ENCODE peak calls at places on chromosomes 2 and 18, in eight cellular contexts. One of them, this sample, is unnamed.

GRCh38 chr18:67634631-67635338 is 118.3 kb upstream of the DSEL start:
- DNase-seq in ovary: no peak
- DNase-seq in IMR-90: no peak
- DNase-seq in Panc1: no peak
- DNase-seq in gastrocnemius medialis: no peak
- DNase-seq in adrenal gland: no peak
- DNase-seq in CD8-positive, alpha-beta memory T cell: no peak
- DNase-seq in cardiac muscle cell: peak; percentile 9
- DNase-seq in this sample: no peak

GRCh38 chr2:206324869-206325268 is 50.4 kb downstream of the ZDBF2 start:
- DNase-seq in ovary: no peak
- DNase-seq in IMR-90: no peak
- DNase-seq in Panc1: no peak
- DNase-seq in gastrocnemius medialis: peak; percentile 13
- DNase-seq in adrenal gland: no peak
- DNase-seq in CD8-positive, alpha-beta memory T cell: no peak
- DNase-seq in cardiac muscle cell: no peak
- DNase-seq in this sample: no peak

GRCh38 chr2:184765048-184765881 is 166.9 kb downstream of the ZNF804A start:
- DNase-seq in ovary: no peak
- DNase-seq in IMR-90: no peak
- DNase-seq in Panc1: no peak
- DNase-seq in gastrocnemius medialis: no peak
- DNase-seq in adrenal gland: no peak
- DNase-seq in CD8-positive, alpha-beta memory T cell: no peak
- DNase-seq in cardiac muscle cell: no peak
- DNase-seq in this sample: no peak

GRCh38 chr2:58508021-58508420 is 266.9 kb upstream of the FANCL start:
- DNase-seq in ovary: no peak
- DNase-seq in IMR-90: no peak
- DNase-seq in Panc1: no peak
- DNase-seq in gastrocnemius medialis: no peak
- DNase-seq in adrenal gland: no peak
- DNase-seq in CD8-positive, alpha-beta memory T cell: no peak
- DNase-seq in cardiac muscle cell: no peak
- DNase-seq in this sample: no peak

GRCh38 chr2:109736177-109736827 is 57.8 kb upstream of the RGPD5 start:
- DNase-seq in ovary: peak; percentile 55
- DNase-seq in IMR-90: peak; percentile 65
- DNase-seq in Panc1: no peak
- DNase-seq in gastrocnemius medialis: peak; percentile 51
- DNase-seq in adrenal gland: peak; percentile 50
- DNase-seq in CD8-positive, alpha-beta memory T cell: no peak
- DNase-seq in cardiac muscle cell: peak; percentile 82
- DNase-seq in this sample: peak; percentile 79

GRCh38 chr18:47800756-47801155 is 129.7 kb downstream of the SMAD2 start:
- DNase-seq in ovary: no peak
- DNase-seq in IMR-90: no peak
- DNase-seq in Panc1: no peak
- DNase-seq in gastrocnemius medialis: no peak
- DNase-seq in adrenal gland: no peak
- DNase-seq in CD8-positive, alpha-beta memory T cell: no peak
- DNase-seq in cardiac muscle cell: no peak
- DNase-seq in this sample: no peak

GRCh38 chr2:33272001-33272400 is 204.4 kb upstream of the RASGRP3 start:
- DNase-seq in ovary: no peak
- DNase-seq in IMR-90: peak; percentile 56
- DNase-seq in Panc1: no peak
- DNase-seq in gastrocnemius medialis: no peak
- DNase-seq in adrenal gland: no peak
- DNase-seq in CD8-positive, alpha-beta memory T cell: peak; percentile 42
- DNase-seq in cardiac muscle cell: no peak
- DNase-seq in this sample: no peak

GRCh38 chr2:75698928-75699327 is 11.8 kb downstream of the GCFC2 start:
- DNase-seq in ovary: no peak
- DNase-seq in IMR-90: peak; percentile 38
- DNase-seq in Panc1: no peak
- DNase-seq in gastrocnemius medialis: no peak
- DNase-seq in adrenal gland: no peak
- DNase-seq in CD8-positive, alpha-beta memory T cell: no peak
- DNase-seq in cardiac muscle cell: no peak
- DNase-seq in this sample: no peak

GRCh38 chr2:158100411-158100810 is 1.3 kb upstream of the UPP2 start:
- DNase-seq in ovary: no peak
- DNase-seq in IMR-90: no peak
- DNase-seq in Panc1: no peak
- DNase-seq in gastrocnemius medialis: no peak
- DNase-seq in adrenal gland: no peak
- DNase-seq in CD8-positive, alpha-beta memory T cell: no peak
- DNase-seq in cardiac muscle cell: no peak
- DNase-seq in this sample: no peak

GRCh38 chr2:68971591-68972231 is 2.7 kb upstream of the GKN1 start:
- DNase-seq in ovary: no peak
- DNase-seq in IMR-90: peak; percentile 95
- DNase-seq in Panc1: no peak
- DNase-seq in gastrocnemius medialis: no peak
- DNase-seq in adrenal gland: no peak
- DNase-seq in CD8-positive, alpha-beta memory T cell: no peak
- DNase-seq in cardiac muscle cell: no peak
- DNase-seq in this sample: no peak

GRCh38 chr2:199462167-199462976 is 4.6 kb upstream of the SATB2 start:
- DNase-seq in ovary: no peak
- DNase-seq in IMR-90: no peak
- DNase-seq in Panc1: no peak
- DNase-seq in gastrocnemius medialis: no peak
- DNase-seq in adrenal gland: no peak
- DNase-seq in CD8-positive, alpha-beta memory T cell: no peak
- DNase-seq in cardiac muscle cell: no peak
- DNase-seq in this sample: peak; percentile 35

GRCh38 chr2:144509001-144509545 is 10.8 kb downstream of the ZEB2 start:
- DNase-seq in ovary: no peak
- DNase-seq in IMR-90: no peak
- DNase-seq in Panc1: no peak
- DNase-seq in gastrocnemius medialis: no peak
- DNase-seq in adrenal gland: no peak
- DNase-seq in CD8-positive, alpha-beta memory T cell: no peak
- DNase-seq in cardiac muscle cell: no peak
- DNase-seq in this sample: no peak

GRCh38 chr2:30404354-30405265 is 42.4 kb upstream of the LCLAT1 start:
- DNase-seq in ovary: peak; percentile 66
- DNase-seq in IMR-90: peak; percentile 82
- DNase-seq in Panc1: no peak
- DNase-seq in gastrocnemius medialis: no peak
- DNase-seq in adrenal gland: no peak
- DNase-seq in CD8-positive, alpha-beta memory T cell: no peak
- DNase-seq in cardiac muscle cell: peak; percentile 33
- DNase-seq in this sample: no peak

GRCh38 chr18:58997811-58998337 is 133.2 kb downstream of the ZNF532 start:
- DNase-seq in ovary: no peak
- DNase-seq in IMR-90: peak; percentile 88
- DNase-seq in Panc1: no peak
- DNase-seq in gastrocnemius medialis: peak; percentile 54
- DNase-seq in adrenal gland: peak; percentile 27
- DNase-seq in CD8-positive, alpha-beta memory T cell: no peak
- DNase-seq in cardiac muscle cell: no peak
- DNase-seq in this sample: no peak

GRCh38 chr18:51211552-51211951 is 14.1 kb upstream of the MEX3C start:
- DNase-seq in ovary: no peak
- DNase-seq in IMR-90: peak; percentile 59
- DNase-seq in Panc1: no peak
- DNase-seq in gastrocnemius medialis: peak; percentile 23
- DNase-seq in adrenal gland: peak; percentile 46
- DNase-seq in CD8-positive, alpha-beta memory T cell: peak; percentile 69
- DNase-seq in cardiac muscle cell: no peak
- DNase-seq in this sample: no peak

GRCh38 chr2:32977228-32977758 is 30.5 kb downstream of the LTBP1 start:
- DNase-seq in ovary: no peak
- DNase-seq in IMR-90: no peak
- DNase-seq in Panc1: no peak
- DNase-seq in gastrocnemius medialis: peak; percentile 27
- DNase-seq in adrenal gland: peak; percentile 39
- DNase-seq in CD8-positive, alpha-beta memory T cell: no peak
- DNase-seq in cardiac muscle cell: no peak
- DNase-seq in this sample: no peak

GRCh38 chr2:70873541-70873940 is 37.9 kb upstream of the CD207 start:
- DNase-seq in ovary: no peak
- DNase-seq in IMR-90: no peak
- DNase-seq in Panc1: no peak
- DNase-seq in gastrocnemius medialis: no peak
- DNase-seq in adrenal gland: no peak
- DNase-seq in CD8-positive, alpha-beta memory T cell: no peak
- DNase-seq in cardiac muscle cell: no peak
- DNase-seq in this sample: no peak

GRCh38 chr18:42255908-42256765 is 301.1 kb downstream of the PIK3C3 start:
- DNase-seq in ovary: no peak
- DNase-seq in IMR-90: no peak
- DNase-seq in Panc1: no peak
- DNase-seq in gastrocnemius medialis: no peak
- DNase-seq in adrenal gland: no peak
- DNase-seq in CD8-positive, alpha-beta memory T cell: no peak
- DNase-seq in cardiac muscle cell: no peak
- DNase-seq in this sample: no peak

GRCh38 chr2:28394331-28394877 is 1.7 kb downstream of the FOSL2 start:
- DNase-seq in ovary: peak; percentile 66
- DNase-seq in IMR-90: peak; percentile 71
- DNase-seq in Panc1: no peak
- DNase-seq in gastrocnemius medialis: peak; percentile 65
- DNase-seq in adrenal gland: peak; percentile 62
- DNase-seq in CD8-positive, alpha-beta memory T cell: peak; percentile 42
- DNase-seq in cardiac muscle cell: no peak
- DNase-seq in this sample: peak; percentile 68

GRCh38 chr2:212683346-212683745 is 144.7 kb upstream of the ERBB4 start:
- DNase-seq in ovary: no peak
- DNase-seq in IMR-90: peak; percentile 53
- DNase-seq in Panc1: no peak
- DNase-seq in gastrocnemius medialis: no peak
- DNase-seq in adrenal gland: no peak
- DNase-seq in CD8-positive, alpha-beta memory T cell: no peak
- DNase-seq in cardiac muscle cell: no peak
- DNase-seq in this sample: no peak

GRCh38 chr2:164260506-164260905 is 360.8 kb downstream of the GRB14 start:
- DNase-seq in ovary: no peak
- DNase-seq in IMR-90: no peak
- DNase-seq in Panc1: no peak
- DNase-seq in gastrocnemius medialis: no peak
- DNase-seq in adrenal gland: no peak
- DNase-seq in CD8-positive, alpha-beta memory T cell: no peak
- DNase-seq in cardiac muscle cell: no peak
- DNase-seq in this sample: no peak

GRCh38 chr18:35876243-35876642 is 96.2 kb upstream of the RMP24 start:
- DNase-seq in ovary: no peak
- DNase-seq in IMR-90: no peak
- DNase-seq in Panc1: no peak
- DNase-seq in gastrocnemius medialis: no peak
- DNase-seq in adrenal gland: no peak
- DNase-seq in CD8-positive, alpha-beta memory T cell: no peak
- DNase-seq in cardiac muscle cell: no peak
- DNase-seq in this sample: no peak

GRCh38 chr2:233638836-233639235 is 2.6 kb downstream of the UGT1A10 start:
- DNase-seq in ovary: no peak
- DNase-seq in IMR-90: no peak
- DNase-seq in Panc1: no peak
- DNase-seq in gastrocnemius medialis: no peak
- DNase-seq in adrenal gland: no peak
- DNase-seq in CD8-positive, alpha-beta memory T cell: no peak
- DNase-seq in cardiac muscle cell: no peak
- DNase-seq in this sample: no peak

GRCh38 chr2:108460345-108461037 is 11.5 kb downstream of the GCC2 start:
- DNase-seq in ovary: no peak
- DNase-seq in IMR-90: no peak
- DNase-seq in Panc1: no peak
- DNase-seq in gastrocnemius medialis: no peak
- DNase-seq in adrenal gland: no peak
- DNase-seq in CD8-positive, alpha-beta memory T cell: no peak
- DNase-seq in cardiac muscle cell: no peak
- DNase-seq in this sample: no peak
- H3K36me3 ChIP-seq in ovary: no peaks in the 10 kb centered on the region
- H3K36me3 ChIP-seq in IMR-90: peaks cover 27% of the 10 kb centered on the region
- H3K36me3 ChIP-seq in Panc1: no peaks in the 10 kb centered on the region
- H3K36me3 ChIP-seq in gastrocnemius medialis: peaks cover 49% of the 10 kb centered on the region
- H3K36me3 ChIP-seq in adrenal gland: no peaks in the 10 kb centered on the region
- H3K36me3 ChIP-seq in CD8-positive, alpha-beta memory T cell: peaks cover 57% of the 10 kb centered on the region
- H3K36me3 ChIP-seq in cardiac muscle cell: peaks cover 9% of the 10 kb centered on the region
- H3K36me3 ChIP-seq in this sample: no peaks in the 10 kb centered on the region

GRCh38 chr2:174009488-174010223 is 44.5 kb upstream of the SP3 start:
- DNase-seq in ovary: no peak
- DNase-seq in IMR-90: peak; percentile 64
- DNase-seq in Panc1: no peak
- DNase-seq in gastrocnemius medialis: no peak
- DNase-seq in adrenal gland: no peak
- DNase-seq in CD8-positive, alpha-beta memory T cell: no peak
- DNase-seq in cardiac muscle cell: no peak
- DNase-seq in this sample: no peak
- H3K4me1 ChIP-seq in ovary: peaks cover 7% of the 10 kb centered on the region
- H3K4me1 ChIP-seq in IMR-90: peaks cover 15% of the 10 kb centered on the region
- H3K4me1 ChIP-seq in Panc1: no peaks in the 10 kb centered on the region
- H3K4me1 ChIP-seq in gastrocnemius medialis: peaks cover 13% of the 10 kb centered on the region
- H3K4me1 ChIP-seq in adrenal gland: peaks cover 19% of the 10 kb centered on the region
- H3K4me1 ChIP-seq in CD8-positive, alpha-beta memory T cell: no peaks in the 10 kb centered on the region
- H3K4me1 ChIP-seq in cardiac muscle cell: peaks cover 17% of the 10 kb centered on the region
- H3K4me1 ChIP-seq in this sample: peaks cover 16% of the 10 kb centered on the region

GRCh38 chr2:45269149-45269793 is 260.0 kb upstream of the SIX2 start:
- DNase-seq in ovary: no peak
- DNase-seq in IMR-90: peak; percentile 36
- DNase-seq in Panc1: no peak
- DNase-seq in gastrocnemius medialis: no peak
- DNase-seq in adrenal gland: no peak
- DNase-seq in CD8-positive, alpha-beta memory T cell: no peak
- DNase-seq in cardiac muscle cell: no peak
- DNase-seq in this sample: no peak
- H3K36me3 ChIP-seq in ovary: no peaks in the 10 kb centered on the region
- H3K36me3 ChIP-seq in IMR-90: no peaks in the 10 kb centered on the region
- H3K36me3 ChIP-seq in Panc1: no peaks in the 10 kb centered on the region
- H3K36me3 ChIP-seq in gastrocnemius medialis: no peaks in the 10 kb centered on the region
- H3K36me3 ChIP-seq in adrenal gland: no peaks in the 10 kb centered on the region
- H3K36me3 ChIP-seq in CD8-positive, alpha-beta memory T cell: no peaks in the 10 kb centered on the region
- H3K36me3 ChIP-seq in cardiac muscle cell: no peaks in the 10 kb centered on the region
- H3K36me3 ChIP-seq in this sample: no peaks in the 10 kb centered on the region

GRCh38 chr2:216776076-216776726 is 80.9 kb upstream of the IGFBP5 start:
- DNase-seq in ovary: peak; percentile 49
- DNase-seq in IMR-90: no peak
- DNase-seq in Panc1: no peak
- DNase-seq in gastrocnemius medialis: no peak
- DNase-seq in adrenal gland: no peak
- DNase-seq in CD8-positive, alpha-beta memory T cell: no peak
- DNase-seq in cardiac muscle cell: no peak
- DNase-seq in this sample: no peak

GRCh38 chr2:216786676-216787075 is 73.2 kb downstream of the TNP1 start:
- DNase-seq in ovary: no peak
- DNase-seq in IMR-90: no peak
- DNase-seq in Panc1: no peak
- DNase-seq in gastrocnemius medialis: peak; percentile 51
- DNase-seq in adrenal gland: no peak
- DNase-seq in CD8-positive, alpha-beta memory T cell: no peak
- DNase-seq in cardiac muscle cell: no peak
- DNase-seq in this sample: no peak

GRCh38 chr2:216777637-216778273 is 82.1 kb downstream of the TNP1 start:
- DNase-seq in ovary: no peak
- DNase-seq in IMR-90: peak; percentile 49
- DNase-seq in Panc1: peak; percentile 53
- DNase-seq in gastrocnemius medialis: no peak
- DNase-seq in adrenal gland: peak; percentile 36
- DNase-seq in CD8-positive, alpha-beta memory T cell: no peak
- DNase-seq in cardiac muscle cell: peak; percentile 52
- DNase-seq in this sample: peak; percentile 70

GRCh38 chr2:216780843-216781242 is 79.0 kb downstream of the TNP1 start:
- DNase-seq in ovary: no peak
- DNase-seq in IMR-90: no peak
- DNase-seq in Panc1: no peak
- DNase-seq in gastrocnemius medialis: no peak
- DNase-seq in adrenal gland: no peak
- DNase-seq in CD8-positive, alpha-beta memory T cell: no peak
- DNase-seq in cardiac muscle cell: no peak
- DNase-seq in this sample: no peak

GRCh38 chr2:216781709-216782108 is 78.2 kb downstream of the TNP1 start:
- DNase-seq in ovary: no peak
- DNase-seq in IMR-90: no peak
- DNase-seq in Panc1: no peak
- DNase-seq in gastrocnemius medialis: no peak
- DNase-seq in adrenal gland: no peak
- DNase-seq in CD8-positive, alpha-beta memory T cell: no peak
- DNase-seq in cardiac muscle cell: no peak
- DNase-seq in this sample: no peak
- H3K4me1 ChIP-seq in ovary: peaks cover 9% of the 10 kb centered on the region
- H3K4me1 ChIP-seq in IMR-90: peaks cover 2% of the 10 kb centered on the region
- H3K4me1 ChIP-seq in Panc1: no peaks in the 10 kb centered on the region
- H3K4me1 ChIP-seq in gastrocnemius medialis: peaks cover under 1% of the 10 kb centered on the region
- H3K4me1 ChIP-seq in adrenal gland: no peaks in the 10 kb centered on the region
- H3K4me1 ChIP-seq in CD8-positive, alpha-beta memory T cell: no peaks in the 10 kb centered on the region
- H3K4me1 ChIP-seq in cardiac muscle cell: no peaks in the 10 kb centered on the region
- H3K4me1 ChIP-seq in this sample: no peaks in the 10 kb centered on the region